ENCODE peak calls at places on chromosomes 4 and X, in four cellular contexts. One of them, this sample, is unnamed.

GRCh38 chr4:4260185-4260751 is 12.2 kb upstream of the TMEM128 start:
- DNase-seq in psoas muscle: no peak
- DNase-seq in MM.1S: peak; percentile 79
- DNase-seq in fibroblast of villous mesenchyme: peak; percentile 69
- DNase-seq in this sample: no peak

GRCh38 chr4:74114234-74114633 is 15.2 kb upstream of the CXCL2 start:
- DNase-seq in psoas muscle: no peak
- DNase-seq in MM.1S: no peak
- DNase-seq in fibroblast of villous mesenchyme: peak; percentile 49
- DNase-seq in this sample: no peak

GRCh38 chr4:181830404-181831035 is 412.7 kb upstream of the TENM3 start:
- DNase-seq in psoas muscle: no peak
- DNase-seq in MM.1S: peak; percentile 47
- DNase-seq in fibroblast of villous mesenchyme: no peak
- DNase-seq in this sample: no peak

GRCh38 chr4:156103306-156103705 is 149.6 kb upstream of the CTSO start:
- DNase-seq in psoas muscle: no peak
- DNase-seq in MM.1S: no peak
- DNase-seq in fibroblast of villous mesenchyme: peak; percentile 12
- DNase-seq in this sample: no peak

GRCh38 chr4:51836531-51836930 is 6.4 kb upstream of the DCUN1D4 start:
- DNase-seq in psoas muscle: no peak
- DNase-seq in MM.1S: no peak
- DNase-seq in fibroblast of villous mesenchyme: no peak
- DNase-seq in this sample: no peak

GRCh38 chr4:139279723-139280620 is at the start of gene MGARP:
- DNase-seq in psoas muscle: no peak
- DNase-seq in MM.1S: peak; percentile 39
- DNase-seq in fibroblast of villous mesenchyme: peak; percentile 41
- DNase-seq in this sample: peak; percentile 12

GRCh38 chr4:85402371-85402770 is 72.6 kb upstream of the ARHGAP24 start:
- DNase-seq in psoas muscle: no peak
- DNase-seq in MM.1S: no peak
- DNase-seq in fibroblast of villous mesenchyme: peak; percentile 79
- DNase-seq in this sample: no peak

GRCh38 chr4:71268156-71268555 is 70.7 kb upstream of the SLC4A4 start:
- DNase-seq in psoas muscle: no peak
- DNase-seq in MM.1S: no peak
- DNase-seq in fibroblast of villous mesenchyme: no peak
- DNase-seq in this sample: no peak

GRCh38 chr4:175824110-175824509 is 12.0 kb upstream of the GPM6A start:
- DNase-seq in psoas muscle: no peak
- DNase-seq in MM.1S: no peak
- DNase-seq in fibroblast of villous mesenchyme: no peak
- DNase-seq in this sample: no peak

GRCh38 chrX:70762285-70762684 is 146.2 kb downstream of the TEX11 start:
- DNase-seq in psoas muscle: no peak
- DNase-seq in MM.1S: no peak
- DNase-seq in fibroblast of villous mesenchyme: no peak
- DNase-seq in this sample: no peak

GRCh38 chrX:15356444-15356843 is 21.1 kb upstream of the PIGA start:
- DNase-seq in psoas muscle: no peak
- DNase-seq in MM.1S: no peak
- DNase-seq in fibroblast of villous mesenchyme: peak; percentile 77
- DNase-seq in this sample: no peak

GRCh38 chrX:10633722-10634121 is 13.3 kb upstream of the MID1 start:
- DNase-seq in psoas muscle: no peak
- DNase-seq in MM.1S: no peak
- DNase-seq in fibroblast of villous mesenchyme: peak; percentile 78
- DNase-seq in this sample: no peak

GRCh38 chrX:136047969-136048368 is 62.7 kb downstream of the SLC9A6 start:
- DNase-seq in psoas muscle: no peak
- DNase-seq in MM.1S: no peak
- DNase-seq in fibroblast of villous mesenchyme: peak; percentile 55
- DNase-seq in this sample: no peak

GRCh38 chr4:109410776-109411175 is 22.8 kb upstream of the SEC24B start:
- DNase-seq in psoas muscle: no peak
- DNase-seq in MM.1S: no peak
- DNase-seq in fibroblast of villous mesenchyme: no peak
- DNase-seq in this sample: no peak

GRCh38 chr4:82718067-82718935 is 80.3 kb downstream of the SCD5 start:
- DNase-seq in psoas muscle: peak; percentile 70
- DNase-seq in MM.1S: no peak
- DNase-seq in fibroblast of villous mesenchyme: no peak
- DNase-seq in this sample: no peak

GRCh38 chr4:185792384-185793146 is 19.4 kb downstream of the SORBS2 start:
- DNase-seq in psoas muscle: no peak
- DNase-seq in MM.1S: no peak
- DNase-seq in fibroblast of villous mesenchyme: peak; percentile 92
- DNase-seq in this sample: no peak

This sample was measured in occipital lobe.